ENCODE peak calls at places on chromosomes 4 and X, in five cellular contexts. O, U, N, L and F are unnamed samples.

GRCh38 chrX:17226736-17227135 is 148.3 kb upstream of the NHS start:
- DNase-seq in O (no peak), U (no peak), N (no peak), L (no peak), F (no peak)

GRCh38 chr4:52199574-52200338 is 148.7 kb downstream of the SPATA18 start:
- DNase-seq in O (no peak), U (peak), N (no peak), L (no peak), F (peak)

GRCh38 chrX:20101927-20102581 is 14.7 kb downstream of the MAP7D2 start:
- DNase-seq in O (no peak), U (no peak), N (no peak), L (no peak), F (no peak)

GRCh38 chr4:26377352-26378311 is 56.8 kb downstream of the RBPJ start:
- DNase-seq in O (no peak), U (no peak), N (no peak), L (no peak), F (no peak)

GRCh38 chr4:49217492-49217891 is 231.4 kb downstream of the CWH43 start:
- DNase-seq in O (no peak), U (no peak), N (no peak), L (no peak), F (no peak)

GRCh38 chrX:16472345-16472744 is 177.6 kb upstream of the S100G start:
- DNase-seq in O (no peak), U (no peak), N (no peak), L (no peak), F (no peak)

GRCh38 chr4:188665466-188665865 is 526.2 kb downstream of the TRIML1 start:
- DNase-seq in O (no peak), U (no peak), N (no peak), L (no peak), F (no peak)

GRCh38 chr4:183422962-183423653 is 21.3 kb upstream of the CDKN2AIP start:
- DNase-seq in O (peak), U (peak), N (no peak), L (no peak), F (peak)

GRCh38 chr4:168269879-168270278 is 48.7 kb downstream of the DDX60 start:
- DNase-seq in O (no peak), U (no peak), N (no peak), L (no peak), F (no peak)

GRCh38 chr4:106898621-106899230 is 137.4 kb downstream of the DKK2 start:
- DNase-seq in O (peak), U (peak), N (no peak), L (peak), F (peak)

GRCh38 chr4:47084795-47085194 is 53.4 kb downstream of the GABRB1 start:
- DNase-seq in O (no peak), U (no peak), N (no peak), L (no peak), F (no peak)

GRCh38 chrX:48180811-48181210 is 15.8 kb downstream of the SSX5 start:
- DNase-seq in O (no peak), U (no peak), N (no peak), L (no peak), F (no peak)

GRCh38 chr4:87856816-87857215 is 24.0 kb downstream of the MEPE start:
- DNase-seq in O (no peak), U (no peak), N (no peak), L (no peak), F (no peak)

GRCh38 chr4:188023682-188024081 is 28.1 kb downstream of the ZFP42 start:
- DNase-seq in O (no peak), U (no peak), N (no peak), L (no peak), F (no peak)

GRCh38 chr4:142121951-142122350 is 485.6 kb downstream of the IL15 start:
- DNase-seq in O (no peak), U (peak), N (no peak), L (no peak), F (no peak)

GRCh38 chr4:27123769-27124124 is 263.1 kb downstream of the STIM2 start:
- DNase-seq in O (no peak), U (no peak), N (no peak), L (no peak), F (no peak)

GRCh38 chr4:1685604-1686150 is 1.6 kb upstream of the FAM53A start:
- DNase-seq in O (no peak), U (no peak), N (no peak), L (no peak), F (no peak)

GRCh38 chr4:72592076-72592475 is 23.1 kb upstream of the ADAMTS3 start:
- DNase-seq in O (no peak), U (no peak), N (no peak), L (no peak), F (no peak)

GRCh38 chr4:139508581-139509237 is 47.3 kb downstream of the SETD7 start:
- DNase-seq in O (no peak), U (no peak), N (no peak), L (no peak), F (no peak)

GRCh38 chr4:140947507-140947906 is 185.8 kb downstream of the RNF150 start:
- DNase-seq in O (no peak), U (no peak), N (no peak), L (no peak), F (no peak)

GRCh38 chr4:147772459-147772969 is 40.6 kb downstream of the ARHGAP10 start:
- DNase-seq in O (peak), U (peak), N (no peak), L (peak), F (peak)

GRCh38 chrX:145190801-145191389 is 56.4 kb upstream of the SPANXN1 start:
- DNase-seq in O (no peak), U (peak), N (no peak), L (peak), F (no peak)

GRCh38 chrX:15310117-15310516 is 5.3 kb downstream of the ASB11 start:
- DNase-seq in O (no peak), U (peak), N (no peak), L (peak), F (no peak)

GRCh38 chr4:181077416-181077815 is 1165.8 kb upstream of the TENM3 start:
- DNase-seq in O (no peak), U (no peak), N (no peak), L (peak), F (no peak)

GRCh38 chr4:151887151-151887815 is 126.5 kb upstream of the GATB start:
- DNase-seq in O (no peak), U (peak), N (no peak), L (peak), F (peak)

GRCh38 chr4:38949416-38950051 is 81.9 kb downstream of the FAM114A1 start:
- DNase-seq in O (no peak), U (peak), N (no peak), L (peak), F (peak)

GRCh38 chrX:16469870-16470269 is 180.1 kb upstream of the S100G start:
- DNase-seq in O (no peak), U (no peak), N (no peak), L (no peak), F (no peak)

GRCh38 chr4:18675586-18675985 is 654.0 kb upstream of the LCORL start:
- DNase-seq in O (no peak), U (no peak), N (no peak), L (no peak), F (no peak)

GRCh38 chr4:98630804-98631454 is 27.5 kb downstream of the TSPAN5 start:
- DNase-seq in O (no peak), U (no peak), N (no peak), L (no peak), F (no peak)

GRCh38 chrX:23783569-23784486 is 855 bp downstream of the SAT1 start:
- DNase-seq in O (no peak), U (no peak), N (no peak), L (no peak), F (no peak)

GRCh38 chr4:185774076-185774731 is 37.8 kb downstream of the SORBS2 start:
- DNase-seq in O (no peak), U (no peak), N (no peak), L (no peak), F (no peak)

GRCh38 chr4:74545488-74545887 is 100.6 kb downstream of the AREG start:
- DNase-seq in O (no peak), U (peak), N (peak), L (peak), F (no peak)

GRCh38 chr4:17580969-17581368 is 4.0 kb downstream of the LAP3 start:
- DNase-seq in O (no peak), U (peak), N (no peak), L (no peak), F (peak)

GRCh38 chrX:122818068-122818467 is 366.0 kb upstream of the GRIA3 start:
- DNase-seq in O (no peak), U (no peak), N (no peak), L (no peak), F (no peak)

GRCh38 chr4:109352941-109353340 is 50.5 kb upstream of the COL25A1 start:
- DNase-seq in O (no peak), U (no peak), N (no peak), L (no peak), F (no peak)

GRCh38 chr4:57193996-57194675 is 84.0 kb upstream of the IGFBP7 start:
- DNase-seq in O (no peak), U (no peak), N (no peak), L (no peak), F (no peak)

GRCh38 chr4:108851346-108851745 is 88.5 kb upstream of the ETNPPL start:
- DNase-seq in O (no peak), U (peak), N (no peak), L (no peak), F (peak)

GRCh38 chrX:109890910-109891502 is 111.9 kb upstream of the TMEM164 start:
- DNase-seq in O (no peak), U (peak), N (peak), L (peak), F (peak)

GRCh38 chrX:109886122-109886761 is 116.7 kb upstream of the TMEM164 start:
- DNase-seq in O (no peak), U (peak), N (no peak), L (peak), F (peak)

GRCh38 chrX:109890300-109890699 is 112.6 kb upstream of the TMEM164 start:
- DNase-seq in O (no peak), U (no peak), N (no peak), L (no peak), F (no peak)

DNA sequence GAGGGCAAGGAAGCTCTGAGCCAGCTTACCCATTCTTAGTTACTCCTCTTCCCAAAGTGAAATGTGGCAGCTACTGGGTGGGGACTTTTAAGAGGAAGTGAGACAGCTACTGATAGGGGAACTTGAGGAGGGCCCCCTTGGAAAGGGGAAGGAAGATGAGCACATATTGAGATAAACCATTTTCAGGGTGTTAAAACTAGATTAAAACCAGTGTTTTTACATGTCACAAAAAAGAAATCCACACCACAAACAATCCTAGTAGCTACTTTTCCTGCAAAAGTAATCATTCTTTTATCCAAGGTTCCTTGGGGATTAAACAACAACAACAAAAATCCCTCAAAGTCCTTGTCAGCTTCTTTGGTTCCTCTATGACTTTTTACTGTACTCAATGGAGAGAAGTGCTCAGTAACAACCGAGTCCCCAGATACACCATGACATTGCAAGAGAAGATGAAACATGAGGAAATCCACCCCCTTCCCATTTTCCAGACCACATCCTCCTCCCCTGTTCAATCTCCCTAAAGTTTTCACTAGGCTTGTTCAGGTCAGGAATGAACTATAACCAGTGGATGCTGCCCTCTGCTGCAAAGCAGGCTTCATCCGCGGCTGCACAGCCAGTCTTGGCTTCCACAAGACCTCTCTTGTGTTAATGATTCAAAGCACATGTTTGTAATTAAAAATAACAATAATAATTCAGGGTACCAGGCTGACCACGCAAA is 113.5 kb upstream of the TMEM164 start:
- DNase-seq in O (no peak), U (peak), N (no peak), L (peak), F (peak)
- TF ChIP-seq CTCF in O (peak), U (peak), N (no peak), L (peak), F (peak)

GRCh38 chr4:7045961-7046921 is 3.1 kb downstream of the TADA2B start:
- DNase-seq in O (no peak), U (peak), N (no peak), L (peak), F (no peak)
- H3K4me3 ChIP-seq in O (no peak), U (peak), N (no peak), L (peak), F (no peak)

GRCh38 chrX:40411350-40412111 is 169.2 kb upstream of the ATP6AP2 start:
- DNase-seq in O (no peak), U (no peak), N (no peak), L (no peak), F (no peak)
- TF ChIP-seq CTCF in O (no peak), U (peak), N (no peak), L (no peak), F (no peak)

GRCh38 chr4:100109921-100110320 is 80.3 kb downstream of the DDIT4L start:
- DNase-seq in O (no peak), U (no peak), N (no peak), L (no peak), F (no peak)
- H3K4me3 ChIP-seq in O (no peak), U (no peak), N (no peak), L (no peak), F (no peak)

GRCh38 chrX:153510383-153510782 is 7.1 kb upstream of the ATP2B3 start:
- DNase-seq in O (no peak), U (no peak), N (no peak), L (no peak), F (no peak)

GRCh38 chrX:153504445-153505016 is 9.8 kb downstream of the BGN start:
- DNase-seq in O (no peak), U (no peak), N (no peak), L (no peak), F (no peak)

GRCh38 chrX:153509592-153509991 is 7.8 kb upstream of the ATP2B3 start:
- DNase-seq in O (no peak), U (no peak), N (no peak), L (no peak), F (no peak)

GRCh38 chrX:153505361-153505760 is 10.6 kb downstream of the BGN start:
- DNase-seq in O (no peak), U (no peak), N (no peak), L (no peak), F (no peak)

DNA sequence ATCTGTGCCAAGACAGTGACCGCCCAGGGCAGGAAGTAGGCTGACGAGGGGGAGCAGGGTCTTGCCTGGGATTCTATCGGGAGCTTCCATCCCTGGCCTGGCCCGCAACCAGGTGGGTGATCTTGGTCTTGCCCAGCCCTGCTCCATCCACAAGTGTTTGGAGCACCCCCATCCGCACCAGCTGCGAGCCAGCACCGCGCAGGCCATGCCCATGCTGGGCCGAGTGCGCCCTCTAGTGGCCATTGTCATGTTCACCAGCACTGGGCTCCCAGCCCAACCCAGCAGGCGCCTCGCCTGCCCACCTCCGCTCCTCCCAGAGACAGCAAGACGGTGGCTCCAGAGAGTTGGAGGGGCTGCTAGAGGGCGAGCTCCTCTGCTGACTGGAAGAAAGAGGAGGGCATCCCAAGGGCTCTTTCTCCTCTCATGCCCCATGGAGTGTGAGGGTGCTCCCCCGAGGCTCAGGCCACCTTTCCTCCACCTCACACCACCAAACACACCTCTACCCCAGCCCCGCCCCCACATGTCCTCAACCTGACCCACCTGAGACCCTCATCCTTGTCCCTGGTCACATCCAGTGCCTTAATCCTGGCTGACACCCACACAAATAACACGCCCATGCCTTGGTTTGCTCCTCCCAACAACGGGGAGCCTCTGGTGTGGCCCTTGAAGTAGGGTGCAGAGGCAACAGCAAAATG is 9.8 kb upstream of the ATP2B3 start:
- DNase-seq in O (no peak), U (peak), N (peak), L (peak), F (peak)
- TF ChIP-seq CTCF in O (peak), U (peak), N (peak), L (peak), F (peak)

DNA sequence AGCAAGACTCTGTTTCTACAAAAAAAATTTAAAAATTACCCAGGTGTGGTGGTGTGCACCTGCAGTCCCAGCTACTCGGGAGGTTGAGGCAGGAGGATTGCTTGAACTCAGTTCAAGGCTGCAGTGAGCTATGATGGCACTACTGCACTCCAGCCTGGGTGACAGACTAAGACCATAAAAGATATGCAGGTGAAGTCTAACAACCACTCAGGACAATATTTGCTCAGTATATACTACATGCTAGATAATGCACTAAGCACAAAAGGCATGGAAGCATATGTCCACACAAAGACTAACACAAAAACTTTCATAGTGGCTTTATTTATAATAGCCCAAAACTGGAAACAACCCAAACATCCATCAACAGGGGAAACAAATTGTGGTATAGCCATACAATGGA is 57.7 kb upstream of the TXK start:
- DNase-seq in O (no peak), U (no peak), N (no peak), L (no peak), F (no peak)
- H3K4me3 ChIP-seq in O (no peak), U (no peak), N (no peak), L (no peak), F (no peak)